ENCODE peak calls at places on chromosome 3, in five cellular contexts. One of them, this sample, is unnamed.

GRCh38 chr3:71582612-71583568 is 638 bp downstream of the FOXP1 start:
- DNase-seq in HCEC 1CT: no peak
- DNase-seq in body of pancreas: peak; percentile 81
- DNase-seq in CD8-positive, alpha-beta memory T cell: peak; percentile 45
- DNase-seq in occipital lobe: peak; percentile 49
- DNase-seq in this sample: peak; percentile 60

GRCh38 chr3:8319935-8320634 is 181.5 kb upstream of the LMCD1 start:
- DNase-seq in CD8-positive, alpha-beta memory T cell: no peak
- DNase-seq in body of pancreas: no peak
- DNase-seq in occipital lobe: no peak
- DNase-seq in HCEC 1CT: peak; percentile 73
- DNase-seq in this sample: no peak

GRCh38 chr3:65338571-65338970 is 650.8 kb upstream of the ADAMTS9 start:
- DNase-seq in HCEC 1CT: peak; percentile 77
- DNase-seq in occipital lobe: no peak
- DNase-seq in CD8-positive, alpha-beta memory T cell: no peak
- DNase-seq in body of pancreas: no peak
- DNase-seq in this sample: no peak

GRCh38 chr3:45145681-45146614 is at the start of gene CDCP1:
- DNase-seq in CD8-positive, alpha-beta memory T cell: no peak
- DNase-seq in body of pancreas: peak; percentile 70
- DNase-seq in occipital lobe: no peak
- DNase-seq in HCEC 1CT: no peak
- DNase-seq in this sample: peak; percentile 37

GRCh38 chr3:109685084-109686079 is 348.0 kb upstream of the DPPA4 start:
- DNase-seq in body of pancreas: peak; percentile 94
- DNase-seq in occipital lobe: peak; percentile 72
- DNase-seq in CD8-positive, alpha-beta memory T cell: no peak
- DNase-seq in HCEC 1CT: peak; percentile 96
- DNase-seq in this sample: no peak

GRCh38 chr3:142315083-142315482 is 89.7 kb upstream of the GK5 start:
- DNase-seq in CD8-positive, alpha-beta memory T cell: no peak
- DNase-seq in occipital lobe: no peak
- DNase-seq in HCEC 1CT: peak; percentile 73
- DNase-seq in body of pancreas: no peak
- DNase-seq in this sample: no peak

GRCh38 chr3:194622621-194623360 is 10.4 kb downstream of the TMEM44 start:
- DNase-seq in occipital lobe: no peak
- DNase-seq in body of pancreas: no peak
- DNase-seq in CD8-positive, alpha-beta memory T cell: no peak
- DNase-seq in HCEC 1CT: no peak
- DNase-seq in this sample: no peak

GRCh38 chr3:105523496-105523895 is 156.8 kb downstream of the ALCAM start:
- DNase-seq in body of pancreas: no peak
- DNase-seq in HCEC 1CT: peak; percentile 49
- DNase-seq in occipital lobe: no peak
- DNase-seq in CD8-positive, alpha-beta memory T cell: no peak
- DNase-seq in this sample: no peak

GRCh38 chr3:127853681-127854080 is 31.4 kb upstream of the MGLL start:
- DNase-seq in body of pancreas: peak; percentile 43
- DNase-seq in occipital lobe: no peak
- DNase-seq in CD8-positive, alpha-beta memory T cell: no peak
- DNase-seq in HCEC 1CT: no peak
- DNase-seq in this sample: no peak

GRCh38 chr3:46358466-46358865 is 4.6 kb downstream of the CCR2 start:
- DNase-seq in occipital lobe: no peak
- DNase-seq in body of pancreas: no peak
- DNase-seq in HCEC 1CT: no peak
- DNase-seq in CD8-positive, alpha-beta memory T cell: no peak
- DNase-seq in this sample: no peak

GRCh38 chr3:72339750-72340025 is 508.6 kb downstream of the SHQ1 start:
- DNase-seq in occipital lobe: no peak
- DNase-seq in HCEC 1CT: no peak
- DNase-seq in CD8-positive, alpha-beta memory T cell: no peak
- DNase-seq in body of pancreas: no peak
- DNase-seq in this sample: no peak

GRCh38 chr3:184361932-184362667 is 590 bp downstream of the POLR2H start:
- DNase-seq in body of pancreas: peak; percentile 65
- DNase-seq in HCEC 1CT: peak; percentile 57
- DNase-seq in CD8-positive, alpha-beta memory T cell: peak; percentile 29
- DNase-seq in occipital lobe: peak; percentile 86
- DNase-seq in this sample: peak; percentile 80

GRCh38 chr3:167852216-167852615 is 116.7 kb downstream of the SERPINI1 start:
- DNase-seq in HCEC 1CT: peak; percentile 78
- DNase-seq in occipital lobe: no peak
- DNase-seq in CD8-positive, alpha-beta memory T cell: no peak
- DNase-seq in body of pancreas: no peak
- DNase-seq in this sample: no peak

GRCh38 chr3:186168976-186169375 is 60.1 kb upstream of the ETV5 start:
- DNase-seq in HCEC 1CT: no peak
- DNase-seq in body of pancreas: no peak
- DNase-seq in CD8-positive, alpha-beta memory T cell: no peak
- DNase-seq in occipital lobe: no peak
- DNase-seq in this sample: no peak

GRCh38 chr3:171230857-171231256 is 204.3 kb upstream of the SLC2A2 start:
- DNase-seq in CD8-positive, alpha-beta memory T cell: no peak
- DNase-seq in occipital lobe: no peak
- DNase-seq in HCEC 1CT: no peak
- DNase-seq in body of pancreas: no peak
- DNase-seq in this sample: no peak

GRCh38 chr3:182078314-182078713 is 366.6 kb downstream of the SOX2 start:
- DNase-seq in HCEC 1CT: no peak
- DNase-seq in CD8-positive, alpha-beta memory T cell: no peak
- DNase-seq in body of pancreas: no peak
- DNase-seq in occipital lobe: no peak
- DNase-seq in this sample: no peak

GRCh38 chr3:37689645-37690356 is 171.9 kb upstream of the CTDSPL start:
- DNase-seq in body of pancreas: no peak
- DNase-seq in HCEC 1CT: no peak
- DNase-seq in CD8-positive, alpha-beta memory T cell: no peak
- DNase-seq in occipital lobe: no peak
- DNase-seq in this sample: peak; percentile 70

GRCh38 chr3:169120928-169121327 is 542.6 kb downstream of the MECOM start:
- DNase-seq in body of pancreas: no peak
- DNase-seq in CD8-positive, alpha-beta memory T cell: no peak
- DNase-seq in occipital lobe: no peak
- DNase-seq in HCEC 1CT: no peak
- DNase-seq in this sample: no peak

GRCh38 chr3:187739561-187740445 is 5.5 kb downstream of the BCL6 start:
- DNase-seq in CD8-positive, alpha-beta memory T cell: peak; percentile 73
- DNase-seq in occipital lobe: peak; percentile 57
- DNase-seq in HCEC 1CT: peak; percentile 84
- DNase-seq in body of pancreas: peak; percentile 77
- DNase-seq in this sample: peak; percentile 63

GRCh38 chr3:13655074-13655913 is 106.4 kb downstream of the FBLN2 start:
- DNase-seq in occipital lobe: no peak
- DNase-seq in CD8-positive, alpha-beta memory T cell: no peak
- DNase-seq in HCEC 1CT: no peak
- DNase-seq in body of pancreas: peak; percentile 38
- DNase-seq in this sample: no peak

GRCh38 chr3:48715179-48715800 is 1.7 kb downstream of the IP6K2 start:
- DNase-seq in body of pancreas: no peak
- DNase-seq in CD8-positive, alpha-beta memory T cell: no peak
- DNase-seq in HCEC 1CT: peak; percentile 25
- DNase-seq in occipital lobe: peak; percentile 17
- DNase-seq in this sample: no peak

This sample was measured in NCI-H2081.